ENCODE peak calls at places on chromosome 13, in ten cellular contexts. A is NCI-H1930; B is NCI-H2081; Q is stimulated activated CD8-positive, alpha-beta memory T cell treated with anti-CD3 and anti-CD28 coated beads, Interleukin-4, amount 100 ng/mL, for 24 hours; S is T-helper 1 cell; X is osteocyte; O is GM18507; R is T-helper 17 cell; P is naive thymus-derived CD8-positive, alpha-beta T cell; D is SJCRH30. W is an unnamed sample.

GRCh38 chr13:80341771-80342271 is 895 bp upstream of the SPRY2 start:
- DNase-seq in A (peak), B (peak), Q (no peak), S (no peak), X (no peak), O (no peak), R (no peak), P (peak), D (peak), W (no peak)

GRCh38 chr13:68234278-68234677 is 1004.1 kb upstream of the PCDH9 start:
- DNase-seq in A (no peak), B (no peak), Q (no peak), S (no peak), X (no peak), O (no peak), R (no peak), P (no peak), D (peak), W (no peak)

GRCh38 chr13:97757807-97758206 is 195.7 kb upstream of the IPO5 start:
- DNase-seq in A (no peak), B (no peak), Q (no peak), S (no peak), X (no peak), O (no peak), R (no peak), P (no peak), D (no peak), W (no peak)

GRCh38 chr13:42924290-42924803 is 67.7 kb downstream of the EPSTI1 start:
- DNase-seq in A (no peak), B (no peak), Q (no peak), S (no peak), X (no peak), O (no peak), R (no peak), P (no peak), D (peak), W (no peak)

GRCh38 chr13:79406597-79406908 is 498 bp upstream of the RBM26 start:
- DNase-seq in A (no peak), B (no peak), Q (no peak), S (no peak), X (no peak), O (no peak), R (no peak), P (no peak), D (no peak), W (no peak)

GRCh38 chr13:46172531-46172991 is 9.4 kb downstream of the LCP1 start:
- DNase-seq in A (no peak), B (no peak), Q (no peak), S (peak), X (no peak), O (no peak), R (peak), P (peak), D (no peak), W (no peak)

GRCh38 chr13:98450495-98451167 is 126.3 kb downstream of the STK24 start:
- DNase-seq in A (no peak), B (no peak), Q (no peak), S (no peak), X (no peak), O (no peak), R (no peak), P (peak), D (no peak), W (no peak)

GRCh38 chr13:45564108-45564507 is 51.4 kb downstream of the ERICH6B start:
- DNase-seq in A (no peak), B (no peak), Q (no peak), S (no peak), X (peak), O (no peak), R (no peak), P (no peak), D (no peak), W (no peak)

GRCh38 chr13:97317933-97318332 is 95.8 kb downstream of the MBNL2 start:
- DNase-seq in A (no peak), B (no peak), Q (no peak), S (no peak), X (no peak), O (no peak), R (no peak), P (no peak), D (no peak), W (no peak)

W was measured in natural killer cell.